ENCODE peak calls at places on chromosomes 1 and 21, in eight cellular contexts. K is nephron progenitor cell, Y is IMR-90, Q is mammary epithelial cell, X is choroid plexus epithelial cell, N is tibial artery, G is GM12878, D is astrocyte of the spinal cord. R is an unnamed sample.

GRCh38 chr1:48938975-48939374 is 162.3 kb upstream of the BEND5 start:
- DNase-seq in K (no peak), Y (no peak), Q (no peak), X (no peak), N (no peak), G (no peak), D (peak), R (no peak)

GRCh38 chr1:7940745-7941436 is at the start of gene TNFRSF9:
- DNase-seq in K (no peak), Y (peak), Q (peak), X (peak), N (no peak), G (no peak), D (peak), R (no peak)

GRCh38 chr1:1406821-1407100 is 332 bp downstream of the MRPL20 start:
- DNase-seq in K (no peak), Y (no peak), Q (no peak), X (no peak), N (no peak), G (no peak), D (no peak), R (no peak)

GRCh38 chr1:238061967-238062613 is 171.4 kb upstream of the ZP4 start:
- DNase-seq in K (no peak), Y (peak), Q (peak), X (peak), N (no peak), G (no peak), D (peak), R (peak)

GRCh38 chr1:24567792-24568388 is 12.0 kb downstream of the NCMAP start:
- DNase-seq in K (peak), Y (no peak), Q (peak), X (peak), N (no peak), G (no peak), D (no peak), R (no peak)

GRCh38 chr1:19438552-19439196 is 46.7 kb downstream of the CAPZB start:
- DNase-seq in K (no peak), Y (no peak), Q (peak), X (no peak), N (no peak), G (no peak), D (no peak), R (no peak)

GRCh38 chr1:227728892-227729143 is 6.3 kb downstream of the JMJD4 start:
- DNase-seq in K (no peak), Y (no peak), Q (no peak), X (no peak), N (no peak), G (no peak), D (no peak), R (no peak)

GRCh38 chr1:80064524-80064923 is 1058.0 kb upstream of the ADGRL4 start:
- DNase-seq in K (no peak), Y (peak), Q (peak), X (no peak), N (no peak), G (no peak), D (peak), R (no peak)

GRCh38 chr1:115135681-115136080 is 46.4 kb upstream of the TSPAN2 start:
- DNase-seq in K (no peak), Y (peak), Q (no peak), X (peak), N (no peak), G (no peak), D (peak), R (peak)

GRCh38 chr1:87279966-87280535 is 48.6 kb upstream of the LMO4 start:
- DNase-seq in K (no peak), Y (peak), Q (no peak), X (peak), N (no peak), G (no peak), D (no peak), R (peak)

GRCh38 chr1:204672482-204673216 is 12.9 kb downstream of the LRRN2 start:
- DNase-seq in K (no peak), Y (no peak), Q (no peak), X (no peak), N (no peak), G (no peak), D (no peak), R (no peak)

GRCh38 chr21:44874240-44874496 is 678 bp upstream of the PTTG1IP start:
- DNase-seq in K (no peak), Y (no peak), Q (no peak), X (no peak), N (no peak), G (no peak), D (no peak), R (no peak)

GRCh38 chr1:181061891-181062777 is 26.4 kb upstream of the IER5 start:
- DNase-seq in K (no peak), Y (no peak), Q (no peak), X (no peak), N (peak), G (peak), D (no peak), R (no peak)

GRCh38 chr1:14765773-14766172 is 167.3 kb downstream of the KAZN start:
- DNase-seq in K (no peak), Y (no peak), Q (peak), X (no peak), N (no peak), G (no peak), D (no peak), R (no peak)

GRCh38 chr1:6466023-6466422 is at the start of gene TNFRSF25:
- DNase-seq in K (no peak), Y (no peak), Q (no peak), X (no peak), N (no peak), G (no peak), D (no peak), R (no peak)

GRCh38 chr1:246597340-246597739 is 31.1 kb downstream of the CNST start:
- DNase-seq in K (no peak), Y (peak), Q (peak), X (peak), N (peak), G (no peak), D (peak), R (peak)

GRCh38 chr1:53550201-53550741 is 91.1 kb downstream of the DMRTB1 start:
- DNase-seq in K (peak), Y (peak), Q (no peak), X (peak), N (peak), G (no peak), D (no peak), R (no peak)

GRCh38 chr1:175192111-175192629 is 406 bp downstream of the KIAA0040 start:
- DNase-seq in K (peak), Y (no peak), Q (peak), X (peak), N (peak), G (no peak), D (peak), R (no peak)

GRCh38 chr1:96478228-96478627 is 243.4 kb upstream of the PTBP2 start:
- DNase-seq in K (no peak), Y (no peak), Q (no peak), X (no peak), N (no peak), G (no peak), D (no peak), R (no peak)

GRCh38 chr1:248828845-248829244 is 3.1 kb upstream of the SH3BP5L start:
- DNase-seq in K (no peak), Y (peak), Q (peak), X (peak), N (no peak), G (no peak), D (no peak), R (peak)

GRCh38 chr1:224696891-224697765 is 81.0 kb downstream of the CNIH3 start:
- DNase-seq in K (no peak), Y (peak), Q (peak), X (peak), N (no peak), G (no peak), D (peak), R (peak)

DNA sequence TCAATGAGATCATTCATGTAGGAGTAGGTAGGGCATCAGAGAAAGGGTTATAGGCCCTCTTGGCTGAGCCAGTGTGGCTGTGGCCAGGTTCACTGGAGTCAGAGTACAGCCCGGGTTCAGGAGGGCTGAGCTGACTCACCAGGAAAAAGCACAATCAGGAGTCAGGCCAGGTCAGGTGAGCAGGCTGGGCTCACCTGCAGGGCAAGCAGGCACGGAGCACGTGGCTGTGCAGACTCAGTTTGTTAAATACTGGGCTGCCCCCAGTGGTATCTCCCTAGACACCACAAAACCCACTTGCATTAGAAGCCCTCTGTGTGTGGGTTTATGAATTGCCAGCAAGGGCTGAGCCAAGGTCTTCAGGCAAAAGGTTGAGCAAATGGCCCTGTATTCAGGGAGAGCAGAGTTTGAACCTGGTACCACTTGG is 122.1 kb upstream of the SERBP1 start:
- DNase-seq in K (no peak), Y (no peak), Q (peak), X (no peak), N (no peak), G (no peak), D (no peak), R (no peak)
- TF ChIP-seq CTCF in K (no peak), Y (no peak), Q (no peak), X (no peak), N (no peak), G (no peak), D (no peak), R (no peak)

GRCh38 chr1:99004270-99005141 is at the start of gene PLPPR5:
- DNase-seq in K (peak), Y (peak), Q (no peak), X (peak), N (no peak), G (no peak), D (no peak), R (no peak)
- TF ChIP-seq CTCF in K (no peak), Y (no peak), Q (no peak), X (no peak), N (no peak), G (no peak), D (no peak), R (no peak)

GRCh38 chr21:43727571-43728466 is 8.9 kb downstream of the PDXK start:
- DNase-seq in K (no peak), Y (peak), Q (no peak), X (peak), N (no peak), G (no peak), D (no peak), R (no peak)

GRCh38 chr21:43731891-43732711 is 13.2 kb downstream of the PDXK start:
- DNase-seq in K (no peak), Y (no peak), Q (no peak), X (no peak), N (no peak), G (no peak), D (no peak), R (no peak)

GRCh38 chr21:43726686-43727570 is 8.0 kb downstream of the PDXK start:
- DNase-seq in K (no peak), Y (no peak), Q (no peak), X (no peak), N (no peak), G (no peak), D (no peak), R (no peak)

GRCh38 chr21:43731476-43731875 is 12.5 kb downstream of the PDXK start:
- DNase-seq in K (no peak), Y (no peak), Q (no peak), X (no peak), N (no peak), G (no peak), D (no peak), R (no peak)

GRCh38 chr21:43728467-43729390 is 9.8 kb downstream of the PDXK start:
- DNase-seq in K (peak), Y (peak), Q (peak), X (peak), N (peak), G (peak), D (peak), R (peak)
- TF ChIP-seq CTCF in K (peak), Y (peak), Q (no peak), X (peak), N (peak), G (peak), D (peak), R (peak)

GRCh38 chr1:4781646-4782045 is 127.2 kb downstream of the AJAP1 start:
- DNase-seq in K (no peak), Y (no peak), Q (no peak), X (no peak), N (no peak), G (no peak), D (no peak), R (no peak)

GRCh38 chr1:4772294-4773010 is 118.0 kb downstream of the AJAP1 start:
- DNase-seq in K (no peak), Y (no peak), Q (no peak), X (no peak), N (no peak), G (no peak), D (no peak), R (no peak)

DNA sequence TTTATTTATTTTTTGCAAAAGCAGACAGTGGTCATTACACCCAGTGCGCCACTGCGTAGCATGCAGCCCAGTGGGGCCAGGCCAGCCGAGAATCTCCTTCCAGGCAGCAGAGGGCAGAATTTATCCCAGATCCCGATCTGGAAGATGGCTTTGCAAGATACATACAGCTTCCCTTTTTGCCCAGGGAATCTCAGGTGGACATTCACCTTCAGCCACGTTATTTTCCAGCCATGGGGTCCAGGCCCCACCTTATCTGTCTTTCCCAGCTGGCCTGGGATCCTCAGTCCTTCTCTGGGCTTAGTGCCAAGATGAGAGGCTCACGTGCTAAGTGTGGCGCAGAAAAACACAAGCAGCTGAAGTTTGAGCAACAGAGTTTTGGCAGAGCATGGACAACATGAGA is 123.6 kb downstream of the AJAP1 start:
- DNase-seq in K (peak), Y (no peak), Q (no peak), X (no peak), N (no peak), G (no peak), D (no peak), R (no peak)
- TF ChIP-seq CTCF in K (peak), Y (no peak), Q (peak), X (no peak), N (peak), G (no peak), D (no peak), R (no peak)

DNA sequence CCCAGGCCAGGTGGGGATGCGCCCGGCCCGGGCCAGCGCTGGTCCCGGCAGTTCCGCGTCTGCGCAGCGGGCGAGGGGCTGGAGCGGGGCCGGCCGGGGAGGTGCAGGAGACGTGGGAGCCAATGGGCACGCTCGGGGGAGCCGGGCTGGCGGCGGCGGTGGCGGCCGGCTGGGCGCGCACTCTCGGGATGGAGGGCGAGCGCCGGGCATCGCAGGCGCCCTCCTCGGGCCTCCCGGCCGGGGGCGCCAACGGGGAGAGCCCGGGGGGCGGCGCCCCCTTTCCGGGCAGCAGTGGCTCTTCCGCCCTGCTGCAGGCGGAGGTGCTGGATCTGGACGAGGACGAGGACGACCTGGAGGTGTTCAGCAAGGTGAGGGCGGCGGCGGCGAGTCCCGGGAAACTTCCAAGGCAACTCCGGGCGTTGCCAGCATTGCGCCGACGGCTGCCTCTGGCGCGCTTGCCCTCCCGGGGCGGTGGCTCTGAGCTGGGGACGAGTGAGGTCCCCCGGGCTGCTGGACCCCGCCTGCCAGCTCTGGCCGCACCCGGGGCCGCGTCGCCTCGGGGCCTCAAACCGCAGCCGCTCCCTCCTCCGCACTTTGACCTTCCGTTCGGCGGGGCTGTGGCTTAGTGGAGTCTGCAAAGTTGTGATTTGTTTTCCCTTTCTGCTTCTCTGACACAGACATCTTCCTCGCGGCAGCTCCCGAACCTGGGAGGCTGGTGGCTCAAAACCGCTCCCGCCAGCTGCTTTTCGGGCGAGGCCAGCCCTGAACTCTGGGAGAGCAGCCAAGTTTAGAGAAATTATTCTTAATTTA is at the start of gene SNX7:
- DNase-seq in K (peak), Y (peak), Q (peak), X (peak), N (peak), G (no peak), D (peak), R (peak)
- TF ChIP-seq CTCF in K (peak), Y (peak), Q (peak), X (no peak), N (peak), G (no peak), D (peak), R (peak)

DNA sequence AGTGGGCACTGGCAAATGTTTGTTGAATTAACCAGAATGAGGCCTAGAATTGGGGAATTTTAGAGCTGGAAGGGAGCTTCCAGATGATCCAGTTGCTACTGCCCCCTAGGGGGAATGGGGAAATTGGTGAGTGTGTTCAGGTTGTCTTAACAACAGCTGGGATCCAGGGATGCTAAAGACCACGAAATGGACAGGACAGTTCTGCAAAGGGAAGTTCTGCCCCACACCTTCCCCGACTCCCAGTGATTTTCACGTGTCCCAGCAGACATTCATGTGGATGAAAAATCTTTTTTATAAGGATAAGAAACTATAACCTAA is 33.9 kb downstream of the TRIM62 start:
- DNase-seq in K (no peak), Y (peak), Q (no peak), X (peak), N (no peak), G (no peak), D (no peak), R (peak)
- TF ChIP-seq CTCF in K (peak), Y (peak), Q (peak), X (peak), N (no peak), G (peak), D (peak), R (peak)

GRCh38 chr21:42973309-42973990 is 912 bp upstream of the PKNOX1 start:
- DNase-seq in K (no peak), Y (no peak), Q (no peak), X (no peak), N (no peak), G (no peak), D (no peak), R (no peak)

GRCh38 chr21:42974832-42975820 is 764 bp downstream of the PKNOX1 start:
- DNase-seq in K (no peak), Y (peak), Q (peak), X (peak), N (peak), G (no peak), D (peak), R (peak)

GRCh38 chr21:42971897-42972275 is 2.5 kb upstream of the PKNOX1 start:
- DNase-seq in K (no peak), Y (no peak), Q (no peak), X (no peak), N (no peak), G (no peak), D (no peak), R (no peak)

GRCh38 chr21:42975886-42976608 is 1.7 kb downstream of the PKNOX1 start:
- DNase-seq in K (no peak), Y (no peak), Q (no peak), X (no peak), N (no peak), G (no peak), D (no peak), R (no peak)

GRCh38 chr21:42973991-42974831 is at the start of gene PKNOX1:
- DNase-seq in K (peak), Y (peak), Q (peak), X (peak), N (peak), G (peak), D (peak), R (peak)
- TF ChIP-seq CTCF in K (no peak), Y (no peak), Q (no peak), X (peak), N (no peak), G (peak), D (no peak), R (no peak)

R was measured in HFFc6.